ENCODE peak calls at places on chromosomes 2 and 18, in seven cellular contexts. X is mesendoderm, P is neuronal stem cell, B is IMR-90, K is trophoblast cell, H is H1, S is H9. Q is an unnamed sample.

GRCh38 chr2:37586663-37587409 is 84.6 kb downstream of the CDC42EP3 start:
- DNase-seq in H (no peak), P (no peak), X (no peak), K (no peak), B (no peak), S (no peak), Q (no peak)

GRCh38 chr2:9300829-9301453 is 94.3 kb downstream of the ASAP2 start:
- DNase-seq in X (no peak), S (no peak), B (no peak), P (no peak), H (no peak), K (no peak), Q (no peak)

GRCh38 chr2:36858551-36859365 is 107.6 kb downstream of the STRN start:
- DNase-seq in P (no peak), S (no peak), X (no peak), K (no peak), H (no peak), B (no peak), Q (no peak)

GRCh38 chr2:162053066-162053807 is 20.8 kb downstream of the DPP4 start:
- DNase-seq in X (no peak), S (no peak), K (no peak), P (no peak), B (no peak), H (no peak), Q (no peak)

GRCh38 chr18:37663446-37663845 is 97.8 kb upstream of the CELF4 start:
- DNase-seq in S (no peak), K (no peak), B (no peak), X (no peak), P (no peak), H (no peak), Q (no peak)

GRCh38 chr2:62196278-62196901 is 475 bp downstream of the B3GNT2 start:
- DNase-seq in H (peak; percentile 77), P (peak; percentile 48), B (no peak), S (no peak), K (peak; percentile 30), X (peak; percentile 73), Q (peak; percentile 44)

GRCh38 chr2:883260-884026 is 67.2 kb upstream of the SNTG2 start:
- DNase-seq in X (no peak), K (no peak), B (no peak), H (no peak), P (no peak), S (peak; percentile 19), Q (no peak)

GRCh38 chr2:19733951-19734425 is 167.8 kb downstream of the TTC32 start:
- DNase-seq in H (no peak), K (peak; percentile 16), S (no peak), P (no peak), X (no peak), B (peak; percentile 87), Q (peak; percentile 85)

GRCh38 chr18:69785466-69785865 is 162.2 kb downstream of the CD226 start:
- DNase-seq in S (no peak), K (no peak), P (no peak), H (no peak), X (no peak), B (peak; percentile 25), Q (no peak)

GRCh38 chr2:70995227-70995729 is 605 bp upstream of the TEX261 start:
- DNase-seq in S (peak; percentile 52), K (peak; percentile 54), H (no peak), X (peak; percentile 74), B (peak; percentile 17), P (peak; percentile 21), Q (peak; percentile 51)

GRCh38 chr18:44117821-44118220 is 562.9 kb upstream of the SETBP1 start:
- DNase-seq in P (no peak), S (no peak), K (no peak), X (no peak), B (no peak), H (no peak), Q (no peak)

GRCh38 chr18:32389868-32390267 is 80.8 kb downstream of the GAREM1 start:
- DNase-seq in K (no peak), H (no peak), X (no peak), S (no peak), P (no peak), B (no peak), Q (no peak)

GRCh38 chr2:2823061-2823753 is 492.1 kb upstream of the MYT1L start:
- DNase-seq in S (peak; percentile 4), B (no peak), P (no peak), K (no peak), X (no peak), H (peak; percentile 23), Q (no peak)

GRCh38 chr2:37645363-37645762 is 26.1 kb downstream of the CDC42EP3 start:
- DNase-seq in H (no peak), X (no peak), P (no peak), B (peak; percentile 72), K (no peak), S (no peak), Q (no peak)

GRCh38 chr2:128321421-128321775 is 2.7 kb upstream of the HS6ST1 start:
- DNase-seq in S (peak; percentile 39), K (no peak), B (no peak), H (peak; percentile 60), X (no peak), P (no peak), Q (peak; percentile 39)

GRCh38 chr2:128373346-128374000 is 54.8 kb upstream of the HS6ST1 start:
- DNase-seq in S (no peak), H (no peak), X (no peak), B (no peak), K (no peak), P (no peak), Q (no peak)

GRCh38 chr2:136242687-136243277 is 124.8 kb upstream of the CXCR4 start:
- DNase-seq in B (no peak), S (no peak), H (no peak), X (no peak), K (no peak), P (no peak), Q (no peak)

GRCh38 chr18:23066504-23067039 is 68.7 kb upstream of the CABLES1 start:
- DNase-seq in S (no peak), P (no peak), X (no peak), B (no peak), K (no peak), H (no peak), Q (no peak)

GRCh38 chr2:26704441-26704977 is 12.0 kb downstream of the KCNK3 start:
- DNase-seq in H (no peak), B (peak; percentile 71), S (no peak), K (no peak), P (no peak), X (no peak), Q (peak; percentile 62)

GRCh38 chr2:157173740-157174184 is 83.7 kb upstream of the GALNT5 start:
- DNase-seq in X (no peak), S (no peak), P (no peak), B (peak; percentile 100), K (peak; percentile 13), H (no peak), Q (peak; percentile 98)

GRCh38 chr2:65374999-65375398 is 57.4 kb downstream of the SPRED2 start:
- DNase-seq in S (no peak), H (no peak), B (no peak), X (no peak), K (no peak), P (no peak), Q (no peak)

GRCh38 chr2:77796397-77796796 is 274.2 kb upstream of the LRRTM4 start:
- DNase-seq in K (no peak), B (no peak), P (no peak), S (no peak), H (no peak), X (no peak), Q (no peak)

GRCh38 chr18:79657342-79657996 is 22.1 kb upstream of the CTDP1 start:
- DNase-seq in X (peak; percentile 33), S (peak; percentile 57), H (no peak), P (no peak), B (no peak), K (no peak), Q (no peak)

GRCh38 chr18:22230403-22231042 is 61.1 kb downstream of the GATA6 start:
- DNase-seq in X (no peak), S (no peak), H (no peak), B (peak; percentile 98), P (no peak), K (peak; percentile 62), Q (peak; percentile 47)

GRCh38 chr2:222298000-222298310 is 843 bp downstream of the PAX3 start:
- DNase-seq in H (no peak), K (no peak), X (no peak), B (no peak), S (no peak), P (no peak), Q (no peak)

DNA sequence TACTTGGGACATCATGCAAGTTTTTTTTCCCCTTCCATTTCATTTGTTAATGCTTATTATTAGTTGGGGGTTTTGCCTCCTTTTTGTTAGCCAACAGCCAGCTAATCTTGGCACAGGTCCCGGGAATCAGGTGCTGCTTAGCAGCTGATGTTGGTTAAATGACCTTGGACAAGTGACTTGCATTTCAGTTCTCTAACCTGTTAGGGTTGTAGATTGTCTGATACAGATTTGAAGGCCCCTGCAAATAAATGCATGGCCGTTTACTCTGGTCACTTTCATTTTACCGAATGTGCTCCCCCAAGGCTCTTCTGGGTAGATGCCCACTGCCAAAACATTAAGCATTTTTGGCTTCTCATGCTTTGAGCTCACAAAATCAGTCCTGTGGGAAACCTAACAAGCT is 120.9 kb downstream of the SPTBN1 start:
- DNase-seq in X (no peak), K (no peak), S (no peak), H (no peak), P (no peak), B (no peak), Q (no peak)
- H3K4me1 ChIP-seq in X (peaks cover 31% of the 10 kb centered on the region), K (peaks cover 20% of the 10 kb centered on the region), S (peaks cover 18% of the 10 kb centered on the region), H (peaks cover 21% of the 10 kb centered on the region), P (peaks cover 19% of the 10 kb centered on the region), B (peaks cover 28% of the 10 kb centered on the region), Q (peaks cover 28% of the 10 kb centered on the region)

DNA sequence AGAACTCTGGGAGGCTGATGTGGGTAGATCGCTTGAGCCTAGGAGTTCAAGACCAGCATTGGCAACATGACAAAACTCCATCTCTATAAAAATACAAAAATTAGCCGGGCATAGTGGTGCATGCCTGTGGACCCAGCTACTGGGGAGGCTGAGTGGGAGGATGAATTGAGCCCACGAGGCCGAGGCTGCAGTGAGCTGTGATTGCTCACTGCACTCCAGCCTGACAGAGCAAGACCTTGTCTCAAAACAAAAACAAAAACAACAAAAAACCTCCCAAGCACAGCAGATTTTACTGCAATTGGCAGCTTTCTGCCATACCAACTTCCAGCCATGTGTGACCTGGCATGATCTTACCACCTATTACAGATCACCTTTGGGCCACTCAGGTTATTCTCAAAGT is 57.7 kb upstream of the LRPPRC start:
- DNase-seq in B (no peak), K (no peak), X (no peak), P (no peak), S (no peak), H (no peak), Q (no peak)
- H3K23ac ChIP-seq in B (no peak overlapping the region), K (no peak overlapping the region), X (no peak overlapping the region), P (no peak overlapping the region), S (no peak overlapping the region), H (no peak overlapping the region), Q (no peak overlapping the region)

DNA sequence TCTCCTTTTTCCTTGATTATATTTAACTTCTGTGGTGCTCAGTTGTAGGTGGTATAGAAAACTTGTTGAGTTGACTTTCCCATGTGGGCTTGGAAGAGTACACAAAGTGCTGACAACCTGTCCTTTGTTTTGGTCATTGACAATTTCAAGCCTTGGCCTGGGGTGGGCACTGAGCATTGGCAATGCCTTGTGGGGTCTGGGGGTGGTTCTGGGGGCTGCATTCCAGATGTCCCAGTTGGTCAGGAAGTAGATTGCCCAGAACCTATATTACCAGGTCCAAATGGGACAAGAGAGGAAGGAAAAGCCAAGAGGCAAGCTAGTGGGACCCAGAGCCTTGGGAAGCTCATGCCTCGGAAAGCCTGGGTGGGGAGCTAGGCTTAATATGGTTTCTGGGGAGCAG is 87.3 kb downstream of the SLC4A3 start:
- DNase-seq in X (no peak), B (no peak), H (no peak), S (no peak), P (no peak), K (no peak), Q (no peak)
- H3K4me1 ChIP-seq in X (no peaks in the 10 kb centered on the region), B (no peaks in the 10 kb centered on the region), H (no peaks in the 10 kb centered on the region), S (no peaks in the 10 kb centered on the region), P (no peaks in the 10 kb centered on the region), K (no peaks in the 10 kb centered on the region), Q (no peaks in the 10 kb centered on the region)

GRCh38 chr2:215010390-215010789 is 128.0 kb downstream of the ABCA12 start:
- DNase-seq in K (no peak), S (no peak), B (no peak), H (no peak), P (no peak), X (no peak), Q (no peak)
- H3K23ac ChIP-seq in K (no peak overlapping the region), S (no peak overlapping the region), B (no peak overlapping the region), H (no peak overlapping the region), P (no peak overlapping the region), X (no peak overlapping the region), Q (no peak overlapping the region)

Q was measured in mesenchymal stem cell.